ENCODE peak calls at places on chromosome 19, in seven cellular contexts. N is BJ, F is memory B cell, E is HS-27A, J is left ventricle myocardium superior, S is NCI-H1092, K is NCI-H2081 treated with DMSO at 0.1 percent for 48 hours. H is an unnamed sample.

GRCh38 chr19:32651729-32652140 is 23.2 kb downstream of the ANKRD27 start:
- DNase-seq in N (no peak), F (no peak), J (peak), S (no peak), K (no peak), E (no peak), H (no peak)

GRCh38 chr19:21608571-21608970 is 103.2 kb downstream of the ZNF429 start:
- DNase-seq in J (no peak), S (no peak), E (no peak), K (no peak), F (no peak), N (no peak), H (no peak)

GRCh38 chr19:51016798-51017683 is 2.5 kb downstream of the KLK10 start:
- DNase-seq in F (no peak), N (no peak), S (peak), J (no peak), K (no peak), E (no peak), H (peak)

GRCh38 chr19:29372921-29373797 is 152.6 kb upstream of the VSTM2B start:
- DNase-seq in F (no peak), K (no peak), J (no peak), E (no peak), N (no peak), S (no peak), H (peak)

GRCh38 chr19:30273184-30273583 is 99.0 kb upstream of the ZNF536 start:
- DNase-seq in J (no peak), S (no peak), E (no peak), K (no peak), N (no peak), F (no peak), H (no peak)

GRCh38 chr19:38090561-38090960 is 133.5 kb downstream of the DPF1 start:
- DNase-seq in S (peak), N (no peak), J (peak), E (no peak), F (no peak), K (no peak), H (no peak)

GRCh38 chr19:13781547-13781946 is 7.3 kb downstream of the C19orf53 start:
- DNase-seq in F (no peak), K (no peak), E (no peak), S (peak), N (peak), J (peak), H (peak)

GRCh38 chr19:49133621-49134454 is 14.5 kb downstream of the PPFIA3 start:
- DNase-seq in F (no peak), E (no peak), J (peak), S (no peak), K (no peak), N (peak), H (no peak)

GRCh38 chr19:9323557-9323918 is 441 bp upstream of the ZNF559 start:
- DNase-seq in N (peak), J (peak), K (peak), S (peak), E (no peak), F (no peak), H (peak)

GRCh38 chr19:12043752-12044422 is 8.4 kb upstream of the ZNF433 start:
- DNase-seq in N (no peak), E (no peak), S (no peak), J (no peak), F (no peak), K (no peak), H (no peak)

GRCh38 chr19:4861147-4861546 is 6.3 kb downstream of the PLIN3 start:
- DNase-seq in S (no peak), N (no peak), J (no peak), F (no peak), K (no peak), E (no peak), H (no peak)

GRCh38 chr19:23440791-23441190 is 45.5 kb upstream of the ZNF91 start:
- DNase-seq in F (no peak), S (no peak), K (no peak), E (no peak), N (no peak), J (no peak), H (no peak)

GRCh38 chr19:18738961-18739690 is 52.0 kb downstream of the COMP start:
- DNase-seq in E (no peak), J (no peak), F (no peak), S (no peak), N (no peak), K (no peak), H (no peak)

GRCh38 chr19:39531834-39532232 is 819 bp downstream of the EID2B start:
- DNase-seq in K (no peak), J (no peak), N (no peak), E (no peak), F (no peak), S (no peak), H (no peak)

H was measured in spleen.